ENCODE peak calls at places on chromosome 14, in six cellular contexts. One of them, this sample, is unnamed.

GRCh38 chr14:24941719-24942118 is 108.2 kb downstream of the STXBP6 start:
- DNase-seq in HepG2: no peak
- DNase-seq in A549: no peak
- DNase-seq in HCT116: no peak
- DNase-seq in K562: no peak
- DNase-seq in GM12878: no peak
- DNase-seq in this sample: no peak

GRCh38 chr14:24297190-24297964 is 2.2 kb downstream of the DHRS1 start:
- DNase-seq in HepG2: peak
- DNase-seq in A549: peak
- DNase-seq in HCT116: no peak
- DNase-seq in K562: peak
- DNase-seq in GM12878: no peak
- DNase-seq in this sample: peak

GRCh38 chr14:92687681-92688433 is 60.6 kb downstream of the LGMN start:
- DNase-seq in HepG2: no peak
- DNase-seq in A549: no peak
- DNase-seq in HCT116: no peak
- DNase-seq in K562: no peak
- DNase-seq in GM12878: no peak
- DNase-seq in this sample: no peak

GRCh38 chr14:102882233-102882906 is 40.1 kb upstream of the AMN start:
- DNase-seq in HepG2: no peak
- DNase-seq in A549: no peak
- DNase-seq in HCT116: no peak
- DNase-seq in K562: no peak
- DNase-seq in GM12878: no peak
- DNase-seq in this sample: no peak

GRCh38 chr14:102591372-102591943 is 991 bp upstream of the RCOR1 start:
- DNase-seq in HepG2: no peak
- DNase-seq in A549: no peak
- DNase-seq in HCT116: no peak
- DNase-seq in K562: peak
- DNase-seq in GM12878: no peak
- DNase-seq in this sample: no peak

GRCh38 chr14:77861201-77861600 is 61.3 kb downstream of the ADCK1 start:
- DNase-seq in HepG2: no peak
- DNase-seq in A549: no peak
- DNase-seq in HCT116: no peak
- DNase-seq in K562: no peak
- DNase-seq in GM12878: no peak
- DNase-seq in this sample: no peak

GRCh38 chr14:31229638-31230229 is 22.1 kb upstream of the HECTD1 start:
- DNase-seq in HepG2: peak
- DNase-seq in A549: peak
- DNase-seq in HCT116: peak
- DNase-seq in K562: peak
- DNase-seq in GM12878: no peak
- DNase-seq in this sample: peak

GRCh38 chr14:92902726-92903125 is 20.2 kb upstream of the CHGA start:
- DNase-seq in HepG2: no peak
- DNase-seq in A549: no peak
- DNase-seq in HCT116: no peak
- DNase-seq in K562: no peak
- DNase-seq in GM12878: no peak
- DNase-seq in this sample: no peak

GRCh38 chr14:89303452-89304435 is 113.3 kb downstream of the FOXN3 start:
- DNase-seq in HepG2: peak
- DNase-seq in A549: no peak
- DNase-seq in HCT116: no peak
- DNase-seq in K562: no peak
- DNase-seq in GM12878: peak
- DNase-seq in this sample: peak

GRCh38 chr14:78897443-78897842 is 727.3 kb downstream of the NRXN3 start:
- DNase-seq in HepG2: no peak
- DNase-seq in A549: no peak
- DNase-seq in HCT116: no peak
- DNase-seq in K562: no peak
- DNase-seq in GM12878: no peak
- DNase-seq in this sample: no peak

GRCh38 chr14:23640524-23641141 is 4.5 kb downstream of the DHRS2 start:
- DNase-seq in HepG2: peak
- DNase-seq in A549: no peak
- DNase-seq in HCT116: no peak
- DNase-seq in K562: no peak
- DNase-seq in GM12878: no peak
- DNase-seq in this sample: no peak

GRCh38 chr14:48735607-48736006 is 850.6 kb downstream of the RPS29 start:
- DNase-seq in HepG2: no peak
- DNase-seq in A549: no peak
- DNase-seq in HCT116: no peak
- DNase-seq in K562: no peak
- DNase-seq in GM12878: no peak
- DNase-seq in this sample: no peak

GRCh38 chr14:61644834-61645233 is 50.5 kb upstream of the HIF1A start:
- DNase-seq in HepG2: no peak
- DNase-seq in A549: no peak
- DNase-seq in HCT116: no peak
- DNase-seq in K562: no peak
- DNase-seq in GM12878: no peak
- DNase-seq in this sample: no peak

GRCh38 chr14:52553002-52553670 is 500 bp downstream of the GPR137C start:
- DNase-seq in HepG2: no peak
- DNase-seq in A549: no peak
- DNase-seq in HCT116: no peak
- DNase-seq in K562: peak
- DNase-seq in GM12878: no peak
- DNase-seq in this sample: peak

GRCh38 chr14:78701246-78701645 is 531.1 kb downstream of the NRXN3 start:
- DNase-seq in HepG2: no peak
- DNase-seq in A549: no peak
- DNase-seq in HCT116: no peak
- DNase-seq in K562: no peak
- DNase-seq in GM12878: no peak
- DNase-seq in this sample: no peak

GRCh38 chr14:25120261-25120660 is 70.3 kb upstream of the STXBP6 start:
- DNase-seq in HepG2: no peak
- DNase-seq in A549: no peak
- DNase-seq in HCT116: no peak
- DNase-seq in K562: no peak
- DNase-seq in GM12878: no peak
- DNase-seq in this sample: no peak

GRCh38 chr14:85057266-85057665 is 472.7 kb upstream of the FLRT2 start:
- DNase-seq in HepG2: no peak
- DNase-seq in A549: no peak
- DNase-seq in HCT116: no peak
- DNase-seq in K562: no peak
- DNase-seq in GM12878: no peak
- DNase-seq in this sample: no peak

GRCh38 chr14:72611956-72612500 is 281.9 kb downstream of the DPF3 start:
- DNase-seq in HepG2: no peak
- DNase-seq in A549: no peak
- DNase-seq in HCT116: no peak
- DNase-seq in K562: no peak
- DNase-seq in GM12878: no peak
- DNase-seq in this sample: no peak

GRCh38 chr14:81465507-81466228 is 65.5 kb upstream of the STON2 start:
- DNase-seq in HepG2: no peak
- DNase-seq in A549: no peak
- DNase-seq in HCT116: no peak
- DNase-seq in K562: no peak
- DNase-seq in GM12878: no peak
- DNase-seq in this sample: no peak

GRCh38 chr14:58659846-58660245 is 22.1 kb downstream of the DACT1 start:
- DNase-seq in HepG2: no peak
- DNase-seq in A549: no peak
- DNase-seq in HCT116: no peak
- DNase-seq in K562: no peak
- DNase-seq in GM12878: no peak
- DNase-seq in this sample: no peak

GRCh38 chr14:53126705-53127104 is 26.4 kb downstream of the DDHD1 start:
- DNase-seq in HepG2: no peak
- DNase-seq in A549: no peak
- DNase-seq in HCT116: no peak
- DNase-seq in K562: no peak
- DNase-seq in GM12878: no peak
- DNase-seq in this sample: no peak

GRCh38 chr14:64692597-64693350 is 11.4 kb upstream of the PLEKHG3 start:
- DNase-seq in HepG2: no peak
- DNase-seq in A549: no peak
- DNase-seq in HCT116: no peak
- DNase-seq in K562: no peak
- DNase-seq in GM12878: no peak
- DNase-seq in this sample: no peak

GRCh38 chr14:46381674-46382073 is 269.9 kb downstream of the RPL10L start:
- DNase-seq in HepG2: no peak
- DNase-seq in A549: no peak
- DNase-seq in HCT116: no peak
- DNase-seq in K562: no peak
- DNase-seq in GM12878: no peak
- DNase-seq in this sample: no peak

GRCh38 chr14:94769413-94770250 is at the start of gene GSC:
- DNase-seq in HepG2: no peak
- DNase-seq in A549: peak
- DNase-seq in HCT116: no peak
- DNase-seq in K562: no peak
- DNase-seq in GM12878: no peak
- DNase-seq in this sample: peak

GRCh38 chr14:21822109-21822508 is 148.5 kb upstream of the OR4E1 start:
- DNase-seq in HepG2: no peak
- DNase-seq in A549: no peak
- DNase-seq in HCT116: no peak
- DNase-seq in K562: no peak
- DNase-seq in GM12878: no peak
- DNase-seq in this sample: no peak

GRCh38 chr14:21825845-21826244 is 152.2 kb upstream of the OR4E1 start:
- DNase-seq in HepG2: no peak
- DNase-seq in A549: no peak
- DNase-seq in HCT116: no peak
- DNase-seq in K562: no peak
- DNase-seq in GM12878: no peak
- DNase-seq in this sample: no peak

GRCh38 chr14:21825147-21825743 is 151.6 kb upstream of the OR4E1 start:
- DNase-seq in HepG2: peak
- DNase-seq in A549: peak
- DNase-seq in HCT116: peak
- DNase-seq in K562: peak
- DNase-seq in GM12878: no peak
- DNase-seq in this sample: peak
- TF ChIP-seq CTCF in HepG2: peak
- TF ChIP-seq CTCF in A549: peak
- TF ChIP-seq CTCF in HCT116: peak
- TF ChIP-seq CTCF in K562: peak
- TF ChIP-seq CTCF in GM12878: peak
- TF ChIP-seq CTCF in this sample: peak

GRCh38 chr14:50829472-50830043 is 1.4 kb downstream of the NIN start:
- DNase-seq in HepG2: no peak
- DNase-seq in A549: no peak
- DNase-seq in HCT116: no peak
- DNase-seq in K562: no peak
- DNase-seq in GM12878: no peak
- DNase-seq in this sample: peak
- TF ChIP-seq REST in HepG2: no peak
- TF ChIP-seq REST in A549: no peak
- TF ChIP-seq REST in HCT116: no peak
- TF ChIP-seq REST in K562: no peak
- TF ChIP-seq REST in GM12878: no peak
- TF ChIP-seq REST in this sample: no peak

DNA sequence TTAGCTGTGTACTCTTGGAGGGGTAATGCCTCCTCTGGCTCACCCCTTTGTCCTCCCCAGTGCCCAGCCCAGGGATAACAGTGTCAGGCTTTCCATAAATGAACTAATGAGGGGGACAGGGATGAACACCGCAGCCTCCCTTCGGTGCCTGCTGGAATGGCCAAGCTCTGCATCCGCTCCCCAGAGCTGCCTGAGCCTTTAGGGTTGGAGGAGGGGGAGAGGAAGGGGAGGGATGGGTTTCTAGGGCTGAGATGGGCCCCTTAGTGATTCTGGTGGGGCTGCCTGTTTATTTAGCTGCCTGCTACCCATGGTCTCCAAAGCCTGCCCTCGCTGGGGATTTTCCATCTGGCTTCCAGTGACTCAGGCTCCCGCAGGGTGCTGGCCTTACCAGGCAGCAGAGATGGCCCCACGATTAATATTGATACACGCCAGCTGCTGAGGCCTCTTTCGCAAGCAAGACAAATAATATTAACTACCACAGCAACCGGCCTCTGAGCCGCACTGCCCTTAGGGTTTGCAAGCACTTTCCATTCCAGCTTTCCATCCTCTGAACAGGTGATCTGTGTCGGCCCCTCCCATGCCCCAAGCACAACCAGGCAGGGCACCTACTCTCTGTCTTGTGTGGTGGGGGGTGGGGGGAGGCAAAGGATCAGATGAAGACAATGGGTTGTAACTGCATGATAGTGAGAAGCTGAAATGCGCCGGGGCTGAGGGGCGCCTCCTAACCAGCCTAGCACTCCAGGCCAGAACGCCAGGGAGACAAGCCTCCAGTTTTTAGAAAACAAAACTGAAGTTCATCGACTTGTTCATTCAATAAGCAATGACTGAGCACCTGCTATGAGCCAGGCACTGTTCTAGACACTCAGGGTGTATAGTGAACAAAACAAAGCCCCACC is 56.7 kb downstream of the C14orf132 start:
- DNase-seq in HepG2: peak
- DNase-seq in A549: peak
- DNase-seq in HCT116: no peak
- DNase-seq in K562: no peak
- DNase-seq in GM12878: no peak
- DNase-seq in this sample: no peak
- TF ChIP-seq CTCF in HepG2: no peak
- TF ChIP-seq CTCF in A549: no peak
- TF ChIP-seq CTCF in HCT116: no peak
- TF ChIP-seq CTCF in K562: no peak
- TF ChIP-seq CTCF in GM12878: no peak
- TF ChIP-seq CTCF in this sample: no peak

DNA sequence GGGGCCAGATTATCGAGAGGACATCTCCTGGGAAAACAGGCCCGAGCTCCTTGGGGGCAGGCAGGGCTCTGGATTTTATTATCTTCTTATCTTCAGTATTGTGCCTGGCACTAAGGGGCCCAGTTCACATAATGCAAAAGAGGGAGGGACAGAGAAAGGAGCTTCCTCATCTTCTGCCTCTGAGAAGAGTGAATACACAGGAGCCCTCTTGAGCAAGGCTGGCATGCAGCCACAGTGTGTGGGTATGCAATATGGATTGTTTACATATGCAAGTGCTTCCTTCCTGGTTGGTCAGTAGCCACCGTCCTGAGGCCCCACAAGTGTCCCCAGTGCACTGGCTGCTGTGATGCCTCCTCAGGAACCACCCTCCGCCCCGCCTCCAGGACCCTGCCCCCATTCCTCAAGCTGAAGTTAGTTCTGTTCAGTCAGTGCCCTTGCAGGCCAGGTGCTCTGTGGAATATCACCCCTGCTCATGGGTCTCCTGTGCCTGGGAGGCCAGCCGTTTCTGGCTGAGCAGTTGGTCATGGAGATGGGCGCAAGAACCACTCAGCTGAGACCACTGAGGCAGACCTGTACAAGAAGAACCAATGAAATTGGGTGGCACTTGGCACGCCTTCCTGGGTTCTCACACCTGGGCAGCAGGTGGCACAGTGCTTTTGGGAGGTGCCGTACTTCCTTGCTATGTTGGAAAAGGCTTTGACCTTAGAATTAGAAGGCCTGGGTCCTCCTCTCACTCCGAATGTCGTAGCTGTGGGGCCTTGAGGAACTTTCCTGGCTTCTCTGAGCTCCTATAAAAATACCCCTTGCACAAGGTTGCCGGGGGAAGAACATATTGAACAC is 35.1 kb upstream of the ACTN1 start:
- DNase-seq in HepG2: peak
- DNase-seq in A549: no peak
- DNase-seq in HCT116: no peak
- DNase-seq in K562: no peak
- DNase-seq in GM12878: no peak
- DNase-seq in this sample: peak
- TF ChIP-seq REST in HepG2: no peak
- TF ChIP-seq REST in A549: no peak
- TF ChIP-seq REST in HCT116: no peak
- TF ChIP-seq REST in K562: no peak
- TF ChIP-seq REST in GM12878: no peak
- TF ChIP-seq REST in this sample: no peak